ENCODE peak calls at places on chromosomes 5 and 9, in nine cellular contexts. W is lower leg skin, Z is left ventricle myocardium inferior, U is SW480, F is NCI-H2107, L is GM19239, X is Kasumi-1, V is NCI-H774, J is neural crest cell. S is an unnamed sample.

GRCh38 chr5:151024894-151025606 is 4.7 kb downstream of the GPX3 start:
- DNase-seq in W (no peak), Z (no peak), U (no peak), F (no peak), L (no peak), X (no peak), V (no peak), J (no peak), S (no peak)

GRCh38 chr9:116116411-116116810 is 37.2 kb upstream of the PAPPA start:
- DNase-seq in W (no peak), Z (no peak), U (no peak), F (no peak), L (no peak), X (no peak), V (no peak), J (no peak), S (no peak)

GRCh38 chr5:137254153-137254552 is 245.0 kb downstream of the SPOCK1 start:
- DNase-seq in W (no peak), Z (no peak), U (no peak), F (no peak), L (no peak), X (no peak), V (no peak), J (no peak), S (no peak)

GRCh38 chr5:16160706-16161105 is 18.9 kb downstream of the MARCHF11 start:
- DNase-seq in W (no peak), Z (no peak), U (peak), F (peak), L (no peak), X (peak), V (peak), J (peak), S (peak)

GRCh38 chr9:93952784-93953491 is 2.2 kb downstream of the BARX1 start:
- DNase-seq in W (peak), Z (no peak), U (no peak), F (no peak), L (no peak), X (peak), V (no peak), J (no peak), S (no peak)

GRCh38 chr9:14846871-14847311 is 63.3 kb downstream of the FREM1 start:
- DNase-seq in W (no peak), Z (peak), U (peak), F (peak), L (peak), X (peak), V (peak), J (peak), S (peak)

GRCh38 chr5:121793791-121794190 is 57.9 kb upstream of the FTMT start:
- DNase-seq in W (no peak), Z (no peak), U (no peak), F (no peak), L (no peak), X (no peak), V (no peak), J (no peak), S (no peak)

GRCh38 chr5:10602031-10602806 is 38.3 kb downstream of the ANKRD33B start:
- DNase-seq in W (peak), Z (peak), U (no peak), F (no peak), L (no peak), X (no peak), V (no peak), J (no peak), S (no peak)

GRCh38 chr9:108580021-108580439 is 275.8 kb downstream of the ACTL7B start:
- DNase-seq in W (no peak), Z (no peak), U (peak), F (no peak), L (no peak), X (no peak), V (no peak), J (no peak), S (no peak)

GRCh38 chr9:136854113-136854841 is 2.1 kb downstream of the MAMDC4 start:
- DNase-seq in W (no peak), Z (peak), U (no peak), F (no peak), L (no peak), X (no peak), V (no peak), J (no peak), S (no peak)

GRCh38 chr5:37891832-37892231 is 52.0 kb upstream of the GDNF start:
- DNase-seq in W (no peak), Z (no peak), U (no peak), F (no peak), L (no peak), X (no peak), V (no peak), J (no peak), S (no peak)

GRCh38 chr9:98580956-98581355 is 127.8 kb downstream of the GABBR2 start:
- DNase-seq in W (peak), Z (no peak), U (no peak), F (no peak), L (no peak), X (no peak), V (no peak), J (no peak), S (no peak)

S was measured in NAMALWA.